ENCODE peak calls at places on chromosomes 12 and 14, in eight cellular contexts. One of them, this sample, is unnamed.

GRCh38 chr12:108381793-108382436 is 42.8 kb upstream of the CMKLR1 start:
- DNase-seq in KBM-7: peak; percentile 18
- DNase-seq in nucleus accumbens: no peak
- DNase-seq in MCF 10A: peak; percentile 43
- DNase-seq in germinal center: no peak
- DNase-seq in HCEC 1CT: no peak
- DNase-seq in stimulated activated CD4-positive, alpha-beta T cell treated with anti-CD3 and anti-CD28 coated beads, Interleukin-15, amount 100 ng/mL, for 1 hour: no peak
- DNase-seq in SW480: no peak
- DNase-seq in this sample: no peak

GRCh38 chr14:52189330-52189729 is 78.2 kb upstream of the PTGDR start:
- DNase-seq in stimulated activated CD4-positive, alpha-beta T cell treated with anti-CD3 and anti-CD28 coated beads, Interleukin-15, amount 100 ng/mL, for 1 hour: no peak
- DNase-seq in germinal center: no peak
- DNase-seq in KBM-7: no peak
- DNase-seq in MCF 10A: no peak
- DNase-seq in SW480: no peak
- DNase-seq in nucleus accumbens: no peak
- DNase-seq in HCEC 1CT: peak; percentile 16
- DNase-seq in this sample: no peak

GRCh38 chr12:24997970-24998582 is 49.2 kb upstream of the BCAT1 start:
- DNase-seq in SW480: no peak
- DNase-seq in HCEC 1CT: peak; percentile 79
- DNase-seq in KBM-7: no peak
- DNase-seq in stimulated activated CD4-positive, alpha-beta T cell treated with anti-CD3 and anti-CD28 coated beads, Interleukin-15, amount 100 ng/mL, for 1 hour: no peak
- DNase-seq in MCF 10A: peak; percentile 43
- DNase-seq in nucleus accumbens: no peak
- DNase-seq in germinal center: peak; percentile 46
- DNase-seq in this sample: peak; percentile 58

GRCh38 chr12:29556363-29556762 is 58.9 kb upstream of the OVCH1 start:
- DNase-seq in HCEC 1CT: no peak
- DNase-seq in stimulated activated CD4-positive, alpha-beta T cell treated with anti-CD3 and anti-CD28 coated beads, Interleukin-15, amount 100 ng/mL, for 1 hour: no peak
- DNase-seq in nucleus accumbens: no peak
- DNase-seq in germinal center: no peak
- DNase-seq in MCF 10A: no peak
- DNase-seq in KBM-7: no peak
- DNase-seq in SW480: no peak
- DNase-seq in this sample: no peak

GRCh38 chr14:100692859-100693558 is 33.7 kb upstream of the DLK1 start:
- DNase-seq in HCEC 1CT: peak; percentile 73
- DNase-seq in MCF 10A: peak; percentile 96
- DNase-seq in SW480: peak; percentile 90
- DNase-seq in KBM-7: no peak
- DNase-seq in nucleus accumbens: no peak
- DNase-seq in stimulated activated CD4-positive, alpha-beta T cell treated with anti-CD3 and anti-CD28 coated beads, Interleukin-15, amount 100 ng/mL, for 1 hour: no peak
- DNase-seq in germinal center: no peak
- DNase-seq in this sample: peak; percentile 33

GRCh38 chr12:129746318-129746717 is 157.5 kb downstream of the TMEM132D start:
- DNase-seq in KBM-7: no peak
- DNase-seq in MCF 10A: no peak
- DNase-seq in HCEC 1CT: no peak
- DNase-seq in germinal center: no peak
- DNase-seq in nucleus accumbens: no peak
- DNase-seq in stimulated activated CD4-positive, alpha-beta T cell treated with anti-CD3 and anti-CD28 coated beads, Interleukin-15, amount 100 ng/mL, for 1 hour: no peak
- DNase-seq in SW480: no peak
- DNase-seq in this sample: no peak

GRCh38 chr12:45878630-45879255 is 111.6 kb downstream of the SCAF11 start:
- DNase-seq in MCF 10A: peak; percentile 1
- DNase-seq in SW480: no peak
- DNase-seq in germinal center: no peak
- DNase-seq in stimulated activated CD4-positive, alpha-beta T cell treated with anti-CD3 and anti-CD28 coated beads, Interleukin-15, amount 100 ng/mL, for 1 hour: no peak
- DNase-seq in HCEC 1CT: no peak
- DNase-seq in KBM-7: no peak
- DNase-seq in nucleus accumbens: no peak
- DNase-seq in this sample: no peak

GRCh38 chr12:117967043-117967442 is 1.7 kb downstream of the KSR2 start:
- DNase-seq in SW480: no peak
- DNase-seq in KBM-7: no peak
- DNase-seq in germinal center: no peak
- DNase-seq in HCEC 1CT: no peak
- DNase-seq in stimulated activated CD4-positive, alpha-beta T cell treated with anti-CD3 and anti-CD28 coated beads, Interleukin-15, amount 100 ng/mL, for 1 hour: no peak
- DNase-seq in MCF 10A: no peak
- DNase-seq in nucleus accumbens: no peak
- DNase-seq in this sample: no peak

GRCh38 chr14:96055065-96055752 is 16.0 kb downstream of the C14orf132 start:
- DNase-seq in germinal center: no peak
- DNase-seq in SW480: no peak
- DNase-seq in MCF 10A: no peak
- DNase-seq in stimulated activated CD4-positive, alpha-beta T cell treated with anti-CD3 and anti-CD28 coated beads, Interleukin-15, amount 100 ng/mL, for 1 hour: no peak
- DNase-seq in nucleus accumbens: no peak
- DNase-seq in HCEC 1CT: peak; percentile 17
- DNase-seq in KBM-7: no peak
- DNase-seq in this sample: no peak